ENCODE peak calls at places on chromosomes 13 and 19, in eight cellular contexts. W, Q, V, N, J, E, F and I are unnamed samples.
A peak's percentile ranks its signal among the peaks of the same experiment; 100 is the strongest.

GRCh38 chr19:10748924-10749434 is 31.1 kb downstream of the DNM2 start:
- DNase-seq in W (no peak), Q (no peak), V (no peak), N (peak; percentile 60), J (no peak), E (peak; percentile 87), F (peak; percentile 38), I (peak; percentile 93)

GRCh38 chr13:31101511-31102170 is 60.1 kb downstream of the HSPH1 start:
- DNase-seq in W (no peak), Q (no peak), V (no peak), N (peak; percentile 29), J (no peak), E (no peak), F (no peak), I (no peak)

GRCh38 chr13:84136582-84136981 is 254.3 kb upstream of the SLITRK1 start:
- DNase-seq in W (no peak), Q (no peak), V (no peak), N (no peak), J (no peak), E (no peak), F (no peak), I (no peak)

GRCh38 chr13:105817011-105817410 is 718.5 kb downstream of the EFNB2 start:
- DNase-seq in W (no peak), Q (no peak), V (peak; percentile 36), N (no peak), J (no peak), E (no peak), F (no peak), I (no peak)

GRCh38 chr13:96817336-96817941 is 176.8 kb downstream of the OXGR1 start:
- DNase-seq in W (no peak), Q (peak; percentile 23), V (peak; percentile 55), N (no peak), J (no peak), E (no peak), F (peak; percentile 1), I (no peak)

GRCh38 chr13:44384778-44385177 is 11.2 kb downstream of the SERP2 start:
- DNase-seq in W (no peak), Q (no peak), V (no peak), N (no peak), J (no peak), E (no peak), F (no peak), I (no peak)

GRCh38 chr13:44244288-44244687 is 129.3 kb upstream of the SERP2 start:
- DNase-seq in W (no peak), Q (no peak), V (no peak), N (no peak), J (no peak), E (no peak), F (peak; percentile 91), I (no peak)

GRCh38 chr13:38518328-38518727 is 168.5 kb upstream of the FREM2 start:
- DNase-seq in W (no peak), Q (no peak), V (no peak), N (no peak), J (no peak), E (no peak), F (no peak), I (no peak)

GRCh38 chr13:76745246-76746200 is 140.7 kb downstream of the KCTD12 start:
- DNase-seq in W (no peak), Q (no peak), V (no peak), N (no peak), J (no peak), E (no peak), F (no peak), I (no peak)

GRCh38 chr13:79281335-79281734 is 124.7 kb downstream of the RBM26 start:
- DNase-seq in W (no peak), Q (peak; percentile 51), V (peak; percentile 87), N (no peak), J (no peak), E (no peak), F (no peak), I (no peak)

GRCh38 chr19:1913781-1914577 is 8.8 kb downstream of the ADAT3 start:
- DNase-seq in W (no peak), Q (no peak), V (no peak), N (no peak), J (no peak), E (peak; percentile 80), F (no peak), I (no peak)

GRCh38 chr19:42191855-42192254 is 25.6 kb downstream of the DEDD2 start:
- DNase-seq in W (no peak), Q (no peak), V (no peak), N (no peak), J (no peak), E (no peak), F (peak; percentile 70), I (no peak)

GRCh38 chr13:40635315-40635995 is 31.0 kb downstream of the FOXO1 start:
- DNase-seq in W (no peak), Q (no peak), V (peak; percentile 14), N (no peak), J (no peak), E (no peak), F (no peak), I (no peak)

GRCh38 chr19:40055049-40055448 is 982 bp downstream of the ZNF780B start:
- DNase-seq in W (no peak), Q (no peak), V (no peak), N (no peak), J (no peak), E (no peak), F (no peak), I (no peak)

DNA sequence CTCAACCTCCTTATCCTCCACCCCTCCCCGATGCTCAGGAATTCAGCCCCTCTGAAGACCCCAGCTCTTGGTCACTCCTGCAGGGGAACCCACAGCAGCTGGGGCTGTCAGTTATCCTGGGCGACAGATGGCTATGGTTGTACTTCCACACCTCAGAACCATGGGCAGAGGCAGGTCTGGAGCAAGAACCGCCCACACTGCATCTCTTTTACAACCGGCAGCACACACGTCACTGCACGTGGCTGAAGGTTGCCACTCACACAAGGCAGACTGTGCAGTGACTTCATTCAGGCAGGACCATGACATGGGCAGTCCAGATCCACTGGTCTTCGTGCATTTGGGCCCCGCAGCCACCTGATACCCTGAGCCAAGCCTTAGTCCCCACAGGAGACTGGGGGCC is 21.5 kb upstream of the SDHAF1 start:
- DNase-seq in W (no peak), Q (no peak), V (no peak), N (no peak), J (no peak), E (no peak), F (no peak), I (no peak)
- H3K4me1 ChIP-seq in W (no peaks in the 10 kb centered on the region), Q (no peaks in the 10 kb centered on the region), V (no peaks in the 10 kb centered on the region), N (no peaks in the 10 kb centered on the region), J (no peaks in the 10 kb centered on the region), E (no peaks in the 10 kb centered on the region), F (no peaks in the 10 kb centered on the region), I (no peaks in the 10 kb centered on the region)

GRCh38 chr19:33509774-33510173 is 11.8 kb downstream of the PEPD start:
- DNase-seq in W (no peak), Q (no peak), V (no peak), N (no peak), J (no peak), E (no peak), F (no peak), I (no peak)

GRCh38 chr19:33512021-33512420 is 9.6 kb downstream of the PEPD start:
- DNase-seq in W (no peak), Q (no peak), V (no peak), N (no peak), J (no peak), E (no peak), F (no peak), I (no peak)

GRCh38 chr19:33508941-33509614 is 12.5 kb downstream of the PEPD start:
- DNase-seq in W (no peak), Q (no peak), V (no peak), N (no peak), J (no peak), E (no peak), F (peak; percentile 82), I (no peak)

GRCh38 chr19:33511346-33511745 is 10.2 kb downstream of the PEPD start:
- DNase-seq in W (no peak), Q (no peak), V (no peak), N (no peak), J (no peak), E (no peak), F (no peak), I (no peak)

GRCh38 chr19:33510728-33511255 is 10.8 kb downstream of the PEPD start:
- DNase-seq in W (no peak), Q (no peak), V (no peak), N (no peak), J (no peak), E (no peak), F (no peak), I (no peak)
- H3K4me1 ChIP-seq in W (no peaks in the 10 kb centered on the region), Q (no peaks in the 10 kb centered on the region), V (no peaks in the 10 kb centered on the region), N (peaks cover 22% of the 10 kb centered on the region), J (peaks cover 6% of the 10 kb centered on the region), E (no peaks in the 10 kb centered on the region), F (no peaks in the 10 kb centered on the region), I (no peaks in the 10 kb centered on the region)

GRCh38 chr19:22831211-22831610 is 880 bp upstream of the ZNF723 start:
- DNase-seq in W (no peak), Q (no peak), V (no peak), N (no peak), J (no peak), E (no peak), F (no peak), I (no peak)
- H3K4me1 ChIP-seq in W (no peaks in the 10 kb centered on the region), Q (no peaks in the 10 kb centered on the region), V (no peaks in the 10 kb centered on the region), N (no peaks in the 10 kb centered on the region), J (no peaks in the 10 kb centered on the region), E (no peaks in the 10 kb centered on the region), F (no peaks in the 10 kb centered on the region), I (no peaks in the 10 kb centered on the region)

DNA sequence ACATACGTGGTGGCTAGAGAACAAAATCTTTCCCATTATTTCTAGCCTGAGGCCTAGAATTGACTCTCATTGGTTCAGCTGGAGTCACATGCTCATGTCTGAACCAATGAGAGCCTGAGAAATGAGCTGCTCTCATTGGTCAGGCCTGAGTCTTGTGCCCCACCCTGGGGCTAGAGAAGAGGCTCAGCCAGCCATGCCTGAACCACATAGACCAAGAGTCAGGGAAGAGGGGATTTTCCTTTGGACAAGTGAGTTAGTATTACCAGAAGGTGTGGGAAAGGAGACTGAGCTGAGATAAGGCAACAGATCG is 6.9 kb downstream of the FXYD5 start:
- DNase-seq in W (no peak), Q (no peak), V (no peak), N (no peak), J (no peak), E (no peak), F (no peak), I (no peak)
- H3K4me1 ChIP-seq in W (no peaks in the 10 kb centered on the region), Q (no peaks in the 10 kb centered on the region), V (no peaks in the 10 kb centered on the region), N (no peaks in the 10 kb centered on the region), J (peaks cover 19% of the 10 kb centered on the region), E (no peaks in the 10 kb centered on the region), F (no peaks in the 10 kb centered on the region), I (no peaks in the 10 kb centered on the region)

GRCh38 chr13:65894049-65894448 is 1336.1 kb downstream of the PCDH9 start:
- DNase-seq in W (no peak), Q (no peak), V (no peak), N (no peak), J (no peak), E (no peak), F (no peak), I (no peak)
- H3K4me1 ChIP-seq in W (no peaks in the 10 kb centered on the region), Q (no peaks in the 10 kb centered on the region), V (no peaks in the 10 kb centered on the region), N (no peaks in the 10 kb centered on the region), J (no peaks in the 10 kb centered on the region), E (no peaks in the 10 kb centered on the region), F (no peaks in the 10 kb centered on the region), I (no peaks in the 10 kb centered on the region)

DNA sequence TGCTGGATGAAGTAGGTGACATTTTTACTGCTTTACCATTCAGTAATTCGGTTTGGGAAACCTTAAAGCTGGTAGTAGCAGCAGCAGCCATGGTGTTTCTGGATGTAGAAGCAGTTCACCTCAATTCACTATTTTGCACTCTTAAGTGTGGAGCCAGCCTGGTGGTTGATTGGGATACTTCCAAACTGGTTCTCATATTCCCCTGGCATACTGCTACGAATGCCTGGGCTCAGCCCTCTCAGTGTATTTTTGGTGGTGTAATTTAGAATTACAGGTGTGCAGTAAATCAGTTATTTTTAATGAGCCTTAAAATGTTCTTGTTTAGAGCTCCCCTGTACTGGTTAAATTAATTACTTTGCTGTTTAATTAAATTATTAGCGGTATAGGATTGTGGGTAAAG is 12.4 kb downstream of the HNRNPM start:
- DNase-seq in W (no peak), Q (no peak), V (no peak), N (no peak), J (no peak), E (no peak), F (no peak), I (no peak)
- H3K4me1 ChIP-seq in W (peaks cover 11% of the 10 kb centered on the region), Q (peaks cover 6% of the 10 kb centered on the region), V (peaks cover 31% of the 10 kb centered on the region), N (peaks cover 79% of the 10 kb centered on the region), J (peaks cover 62% of the 10 kb centered on the region), E (peaks cover 34% of the 10 kb centered on the region), F (peaks cover 32% of the 10 kb centered on the region), I (peaks cover 54% of the 10 kb centered on the region)